ENCODE peak calls at places on chromosomes 6 and 20, in ten cellular contexts. M is cardiac fibroblast; P is kidney epithelial cell; T is body of pancreas; I is CD8-positive, alpha-beta T cell; G is PC-9; K is astrocyte of the spinal cord; O is endothelial cell; N is HFF-Myc; B is AG09319. X is an unnamed sample.

GRCh38 chr6:72811971-72812421 is 190.1 kb downstream of the KCNQ5 start:
- DNase-seq in M (peak), P (no peak), T (no peak), I (no peak), G (no peak), K (peak), O (no peak), N (no peak), B (no peak), X (no peak)

GRCh38 chr6:131787079-131787478 is 20.7 kb upstream of the ENPP1 start:
- DNase-seq in M (peak), P (no peak), T (no peak), I (no peak), G (no peak), K (peak), O (no peak), N (no peak), B (no peak), X (no peak)

GRCh38 chr6:51550243-51550642 is 537.2 kb downstream of the PKHD1 start:
- DNase-seq in M (no peak), P (no peak), T (no peak), I (no peak), G (no peak), K (no peak), O (no peak), N (no peak), B (no peak), X (no peak)

GRCh38 chr6:143000771-143001170 is 55.8 kb upstream of the HIVEP2 start:
- DNase-seq in M (no peak), P (no peak), T (no peak), I (no peak), G (no peak), K (no peak), O (no peak), N (no peak), B (no peak), X (no peak)

GRCh38 chr6:116438590-116439448 is 22.4 kb upstream of the CALHM6 start:
- DNase-seq in M (peak), P (no peak), T (no peak), I (no peak), G (no peak), K (peak), O (no peak), N (no peak), B (no peak), X (no peak)

GRCh38 chr20:59289994-59290393 is 10.4 kb upstream of the EDN3 start:
- DNase-seq in M (no peak), P (no peak), T (no peak), I (no peak), G (no peak), K (no peak), O (no peak), N (no peak), B (no peak), X (no peak)

GRCh38 chr20:9555781-9556180 is 41.4 kb downstream of the LAMP5 start:
- DNase-seq in M (peak), P (no peak), T (no peak), I (no peak), G (no peak), K (no peak), O (no peak), N (no peak), B (no peak), X (no peak)

GRCh38 chr20:60485012-60485760 is 527.0 kb downstream of the CDH26 start:
- DNase-seq in M (no peak), P (no peak), T (no peak), I (no peak), G (no peak), K (no peak), O (peak), N (no peak), B (no peak), X (no peak)

GRCh38 chr6:113052513-113052912 is 705.4 kb downstream of the RFPL4B start:
- DNase-seq in M (no peak), P (no peak), T (no peak), I (no peak), G (no peak), K (no peak), O (no peak), N (no peak), B (no peak), X (no peak)

GRCh38 chr6:82086944-82087343 is 160.6 kb downstream of the IBTK start:
- DNase-seq in M (no peak), P (no peak), T (no peak), I (no peak), G (no peak), K (no peak), O (no peak), N (no peak), B (no peak), X (no peak)

GRCh38 chr20:49846206-49846807 is 33.7 kb downstream of the SLC9A8 start:
- DNase-seq in M (peak), P (no peak), T (peak), I (no peak), G (peak), K (peak), O (peak), N (no peak), B (no peak), X (no peak)

GRCh38 chr6:14546036-14546435 is 428.5 kb downstream of the CD83 start:
- DNase-seq in M (no peak), P (no peak), T (no peak), I (no peak), G (no peak), K (no peak), O (no peak), N (no peak), B (no peak), X (no peak)

GRCh38 chr6:166957087-166957804 is 896 bp upstream of the RNASET2 start:
- DNase-seq in M (no peak), P (no peak), T (peak), I (peak), G (peak), K (no peak), O (no peak), N (no peak), B (no peak), X (no peak)

GRCh38 chr6:98957440-98957839 is 9.7 kb upstream of the FBXL4 start:
- DNase-seq in M (peak), P (no peak), T (no peak), I (no peak), G (peak), K (peak), O (peak), N (peak), B (peak), X (no peak)

GRCh38 chr20:38418509-38419204 is 16.5 kb downstream of the SNHG17 start:
- DNase-seq in M (peak), P (no peak), T (no peak), I (no peak), G (no peak), K (peak), O (no peak), N (no peak), B (no peak), X (no peak)

GRCh38 chr20:42886046-42886445 is 303.7 kb downstream of the PTPRT start:
- DNase-seq in M (no peak), P (no peak), T (no peak), I (no peak), G (no peak), K (no peak), O (no peak), N (no peak), B (no peak), X (no peak)

GRCh38 chr6:143536866-143537691 is 25.6 kb upstream of the FUCA2 start:
- DNase-seq in M (peak), P (no peak), T (peak), I (peak), G (peak), K (peak), O (peak), N (no peak), B (no peak), X (no peak)

GRCh38 chr6:86192123-86192522 is 549.4 kb upstream of the SYNCRIP start:
- DNase-seq in M (peak), P (no peak), T (peak), I (no peak), G (no peak), K (no peak), O (no peak), N (no peak), B (no peak), X (no peak)

GRCh38 chr6:157424491-157425020 is 43.6 kb downstream of the ZDHHC14 start:
- DNase-seq in M (no peak), P (no peak), T (peak), I (no peak), G (no peak), K (no peak), O (no peak), N (no peak), B (no peak), X (no peak)

GRCh38 chr20:32888636-32889035 is 29.9 kb downstream of the EFCAB8 start:
- DNase-seq in M (no peak), P (no peak), T (peak), I (no peak), G (no peak), K (no peak), O (no peak), N (no peak), B (no peak), X (no peak)

GRCh38 chr6:33949877-33950831 is 146.4 kb upstream of the MLN start:
- DNase-seq in M (no peak), P (no peak), T (no peak), I (no peak), G (no peak), K (no peak), O (no peak), N (no peak), B (no peak), X (no peak)

GRCh38 chr6:169162968-169163903 is 90.4 kb downstream of the THBS2 start:
- DNase-seq in M (peak), P (peak), T (no peak), I (peak), G (peak), K (peak), O (no peak), N (peak), B (peak), X (peak)

GRCh38 chr6:31870385-31870921 is 7.8 kb upstream of the NEU1 start:
- DNase-seq in M (no peak), P (no peak), T (no peak), I (no peak), G (no peak), K (no peak), O (no peak), N (no peak), B (no peak), X (no peak)
- TF ChIP-seq CTCF in M (no peak), P (no peak), T (no peak), I (no peak), G (no peak), K (peak), O (no peak), N (no peak), B (no peak), X (no peak)

GRCh38 chr20:1225263-1225728 is 548 bp upstream of the RAD21L1 start:
- DNase-seq in M (peak), P (no peak), T (no peak), I (no peak), G (no peak), K (no peak), O (no peak), N (no peak), B (no peak), X (no peak)

GRCh38 chr20:1224205-1224604 is 1.6 kb upstream of the RAD21L1 start:
- DNase-seq in M (no peak), P (no peak), T (no peak), I (no peak), G (no peak), K (no peak), O (no peak), N (no peak), B (no peak), X (no peak)

GRCh38 chr20:1229541-1229940 is 3.7 kb downstream of the RAD21L1 start:
- DNase-seq in M (no peak), P (no peak), T (no peak), I (no peak), G (no peak), K (no peak), O (no peak), N (no peak), B (no peak), X (no peak)

GRCh38 chr20:1225729-1226313 is at the start of gene RAD21L1:
- DNase-seq in M (peak), P (no peak), T (peak), I (peak), G (peak), K (peak), O (peak), N (no peak), B (peak), X (no peak)

GRCh38 chr20:1227121-1227582 is 1.3 kb downstream of the RAD21L1 start:
- DNase-seq in M (no peak), P (no peak), T (no peak), I (no peak), G (no peak), K (no peak), O (no peak), N (no peak), B (no peak), X (no peak)
- TF ChIP-seq CTCF in M (no peak), P (peak), T (no peak), I (no peak), G (no peak), K (no peak), O (no peak), N (no peak), B (no peak), X (no peak)

GRCh38 chr20:55417797-55418196 is 587.5 kb downstream of the CBLN4 start:
- DNase-seq in M (no peak), P (no peak), T (no peak), I (no peak), G (no peak), K (no peak), O (no peak), N (no peak), B (no peak), X (no peak)

DNA sequence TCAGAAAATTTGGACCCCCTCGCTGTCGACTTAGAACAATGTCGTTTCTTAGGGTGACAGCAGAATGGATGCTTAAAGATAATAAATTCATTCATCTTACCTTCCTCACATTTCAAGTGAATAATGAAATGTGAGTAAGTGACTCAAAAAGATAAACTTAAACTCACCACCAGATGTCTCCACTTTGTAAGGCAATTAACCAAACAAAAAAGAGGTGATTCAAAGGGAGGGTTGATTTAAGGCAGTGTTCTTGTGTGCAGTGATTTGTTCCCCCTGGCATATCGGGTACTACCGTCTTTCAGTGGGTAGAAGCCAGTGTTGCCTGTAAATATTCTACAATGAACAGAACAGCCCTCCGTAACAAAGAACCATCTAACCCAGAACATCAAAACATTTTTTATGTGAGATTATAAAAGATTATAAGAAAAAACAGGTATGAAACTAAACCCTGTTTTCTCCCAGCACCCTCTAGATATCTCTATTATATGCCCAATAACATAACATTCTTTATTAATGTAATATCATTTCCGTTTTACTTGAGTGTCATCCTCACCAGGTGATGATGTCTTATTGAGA is 589.7 kb downstream of the CBLN4 start:
- DNase-seq in M (peak), P (no peak), T (no peak), I (no peak), G (no peak), K (no peak), O (no peak), N (no peak), B (no peak), X (no peak)
- TF ChIP-seq CTCF in M (peak), P (peak), T (peak), I (no peak), G (peak), K (no peak), O (no peak), N (no peak), B (no peak), X (no peak)

GRCh38 chr6:47633141-47633540 is 65.2 kb upstream of the ADGRF4 start:
- DNase-seq in M (peak), P (no peak), T (no peak), I (no peak), G (no peak), K (no peak), O (no peak), N (no peak), B (peak), X (no peak)
- TF ChIP-seq CTCF in M (peak), P (peak), T (no peak), I (no peak), G (no peak), K (no peak), O (no peak), N (no peak), B (peak), X (peak)

GRCh38 chr6:97535800-97536199 is 252.8 kb upstream of the MMS22L start:
- DNase-seq in M (no peak), P (no peak), T (no peak), I (no peak), G (no peak), K (no peak), O (no peak), N (no peak), B (no peak), X (no peak)
- TF ChIP-seq CTCF in M (no peak), P (no peak), T (no peak), I (no peak), G (no peak), K (no peak), O (no peak), N (no peak), B (no peak), X (no peak)

GRCh38 chr20:661474-662288 is 8.7 kb upstream of the SRXN1 start:
- DNase-seq in M (no peak), P (no peak), T (no peak), I (no peak), G (no peak), K (no peak), O (no peak), N (no peak), B (no peak), X (no peak)
- TF ChIP-seq CTCF in M (no peak), P (no peak), T (no peak), I (no peak), G (no peak), K (no peak), O (no peak), N (no peak), B (no peak), X (no peak)

GRCh38 chr6:2414885-2415523 is 169.6 kb upstream of the GMDS start:
- DNase-seq in M (no peak), P (no peak), T (no peak), I (no peak), G (no peak), K (no peak), O (no peak), N (no peak), B (no peak), X (no peak)
- TF ChIP-seq CTCF in M (no peak), P (no peak), T (no peak), I (no peak), G (no peak), K (no peak), O (no peak), N (no peak), B (no peak), X (no peak)

GRCh38 chr6:4636141-4636880 is 139.9 kb upstream of the CDYL start:
- DNase-seq in M (no peak), P (no peak), T (no peak), I (peak), G (no peak), K (no peak), O (no peak), N (no peak), B (no peak), X (no peak)

GRCh38 chr6:4635666-4636065 is 140.5 kb upstream of the CDYL start:
- DNase-seq in M (peak), P (no peak), T (no peak), I (no peak), G (no peak), K (no peak), O (no peak), N (no peak), B (no peak), X (no peak)

GRCh38 chr6:4637691-4638433 is 138.3 kb upstream of the CDYL start:
- DNase-seq in M (peak), P (peak), T (no peak), I (no peak), G (no peak), K (peak), O (no peak), N (no peak), B (no peak), X (peak)

GRCh38 chr6:4638641-4639040 is 137.6 kb upstream of the CDYL start:
- DNase-seq in M (no peak), P (no peak), T (no peak), I (no peak), G (no peak), K (no peak), O (no peak), N (no peak), B (no peak), X (no peak)

GRCh38 chr6:4636881-4637224 is 139.4 kb upstream of the CDYL start:
- DNase-seq in M (no peak), P (no peak), T (no peak), I (peak), G (no peak), K (no peak), O (no peak), N (no peak), B (no peak), X (no peak)
- TF ChIP-seq CTCF in M (no peak), P (no peak), T (no peak), I (no peak), G (no peak), K (no peak), O (no peak), N (no peak), B (no peak), X (no peak)